ENCODE peak calls at places on chromosomes 5 and 9, in four cellular contexts. T is left ventricle myocardium inferior, X is bronchial epithelial cell, R is coronary artery. U is an unnamed sample.

GRCh38 chr9:114097613-114098020 is 1.5 kb downstream of the KIF12 start:
- DNase-seq in T (no peak), X (peak; percentile 25), R (no peak), U (no peak)

GRCh38 chr9:135971892-135972291 is 10.7 kb upstream of the UBAC1 start:
- DNase-seq in T (no peak), X (peak; percentile 71), R (no peak), U (no peak)

GRCh38 chr9:34380034-34380510 is 3.4 kb upstream of the MYORG start:
- DNase-seq in T (no peak), X (no peak), R (peak; percentile 72), U (no peak)

GRCh38 chr5:26700759-26701384 is 337.5 kb downstream of the CDH9 start:
- DNase-seq in T (no peak), X (peak; percentile 18), R (no peak), U (no peak)

GRCh38 chr9:92648447-92649406 is 21.2 kb downstream of the IPPK start:
- DNase-seq in T (no peak), X (no peak), R (peak; percentile 60), U (no peak)

GRCh38 chr5:74670377-74671038 is 14.5 kb upstream of the HEXB start:
- DNase-seq in T (no peak), X (no peak), R (no peak), U (no peak)

GRCh38 chr5:170811719-170812118 is 28.2 kb downstream of the GABRP start:
- DNase-seq in T (no peak), X (no peak), R (no peak), U (no peak)

GRCh38 chr9:21443849-21444625 is 3.8 kb downstream of the IFNA1 start:
- DNase-seq in T (no peak), X (no peak), R (no peak), U (no peak)

GRCh38 chr9:87510251-87510683 is 12.6 kb downstream of the DAPK1 start:
- DNase-seq in T (no peak), X (no peak), R (no peak), U (no peak)

GRCh38 chr5:171457208-171457981 is 37.9 kb downstream of the FGF18 start:
- DNase-seq in T (no peak), X (no peak), R (no peak), U (no peak)

GRCh38 chr5:59152701-59153245 is 569.9 kb downstream of the RAB3C start:
- DNase-seq in T (no peak), X (no peak), R (no peak), U (no peak)

GRCh38 chr5:92800360-92800759 is 780.7 kb downstream of the NR2F1-AS1 start:
- DNase-seq in T (no peak), X (no peak), R (no peak), U (no peak)

GRCh38 chr5:89849819-89850515 is 559.6 kb downstream of the CETN3 start:
- DNase-seq in T (no peak), X (no peak), R (no peak), U (no peak)

GRCh38 chr9:127717766-127718165 is 1.9 kb downstream of the TTC16 start:
- DNase-seq in T (no peak), X (no peak), R (no peak), U (no peak)

GRCh38 chr5:14365831-14366435 is 215.7 kb upstream of the OTULINL start:
- DNase-seq in T (no peak), X (peak; percentile 29), R (no peak), U (no peak)

GRCh38 chr5:181001947-181002346 is 13.3 kb downstream of the BTNL3 start:
- DNase-seq in T (no peak), X (no peak), R (no peak), U (no peak)

GRCh38 chr5:139985733-139986132 is 57.4 kb downstream of the NRG2 start:
- DNase-seq in T (peak; percentile 22), X (peak; percentile 98), R (peak; percentile 41), U (peak; percentile 82)

GRCh38 chr9:131469369-131469768 is 33.3 kb upstream of the POMT1 start:
- DNase-seq in T (no peak), X (no peak), R (peak; percentile 35), U (no peak)

GRCh38 chr9:121892706-121893105 is 200.4 kb downstream of the TTLL11 start:
- DNase-seq in T (no peak), X (no peak), R (peak; percentile 62), U (no peak)

GRCh38 chr9:8611153-8611552 is 811.6 kb upstream of the DMAC1 start:
- DNase-seq in T (no peak), X (no peak), R (no peak), U (no peak)

GRCh38 chr9:8610256-8610655 is 810.7 kb upstream of the DMAC1 start:
- DNase-seq in T (no peak), X (no peak), R (no peak), U (no peak)

GRCh38 chr9:8616419-8616818 is 816.8 kb upstream of the DMAC1 start:
- DNase-seq in T (no peak), X (no peak), R (no peak), U (no peak)

DNA sequence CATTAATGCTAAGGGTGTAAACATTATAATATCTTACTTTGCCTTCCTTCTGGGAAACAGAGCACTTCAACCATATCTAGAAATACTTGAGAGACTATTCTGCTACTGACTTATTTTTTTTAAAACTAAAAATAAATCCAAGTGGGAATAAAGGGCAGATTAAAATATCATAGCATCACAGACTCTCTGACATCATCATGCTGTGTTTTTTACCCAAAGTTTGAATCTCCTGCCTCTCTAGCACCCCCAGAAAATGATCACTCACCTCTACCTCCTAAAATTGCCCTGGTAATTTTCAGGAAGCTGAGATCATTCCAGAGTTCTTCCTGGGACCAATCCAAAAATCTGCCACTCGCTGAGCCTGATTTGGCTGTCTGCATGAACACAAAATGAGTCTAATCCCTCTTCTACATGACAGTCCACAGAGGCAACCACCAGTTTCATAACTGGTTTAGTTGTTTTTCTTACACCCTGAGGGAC is 813.8 kb upstream of the DMAC1 start:
- DNase-seq in T (no peak), X (no peak), R (no peak), U (no peak)
- TF ChIP-seq CTCF in T (no peak), X (no peak), R (no peak), U (no peak)

GRCh38 chr5:165626161-165626560 is 2120.7 kb downstream of the MAT2B start:
- DNase-seq in T (no peak), X (no peak), R (no peak), U (no peak)

GRCh38 chr5:165630211-165630866 is 2124.9 kb downstream of the MAT2B start:
- DNase-seq in T (no peak), X (peak; percentile 39), R (no peak), U (peak; percentile 16)

GRCh38 chr5:165627548-165628170 is 2122.2 kb downstream of the MAT2B start:
- DNase-seq in T (no peak), X (no peak), R (no peak), U (no peak)

DNA sequence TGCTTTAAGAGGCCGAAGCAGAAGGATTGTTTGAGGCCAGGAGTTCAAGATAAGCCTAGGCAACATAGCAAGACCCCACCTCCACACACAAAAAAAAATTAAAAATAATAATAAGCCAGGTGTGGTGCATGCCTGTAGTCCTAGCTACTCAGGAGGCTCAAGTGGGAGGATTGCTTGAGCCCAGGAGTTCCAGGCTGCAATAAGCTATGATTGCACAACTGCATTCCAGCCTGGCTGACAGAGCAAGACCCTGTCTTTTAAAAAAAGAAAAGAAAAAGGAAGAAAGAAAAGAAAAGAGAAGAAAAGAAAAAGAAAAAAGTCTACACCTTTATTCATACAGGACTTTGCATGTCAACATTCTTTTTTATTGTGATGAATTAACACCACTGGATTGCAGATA is 2125.8 kb downstream of the MAT2B start:
- DNase-seq in T (no peak), X (no peak), R (no peak), U (no peak)
- TF ChIP-seq CTCF in T (no peak), X (no peak), R (no peak), U (no peak)

GRCh38 chr5:116492016-116492623 is 82.5 kb downstream of the SEMA6A start:
- DNase-seq in T (no peak), X (peak; percentile 92), R (no peak), U (peak; percentile 53)
- TF ChIP-seq CTCF in T (no peak), X (no peak), R (no peak), U (no peak)

GRCh38 chr9:99012957-99013512 is 69.3 kb downstream of the COL15A1 start:
- DNase-seq in T (no peak), X (no peak), R (no peak), U (no peak)
- TF ChIP-seq CTCF in T (peak; percentile 77), X (no peak), R (peak; percentile 36), U (no peak)

GRCh38 chr9:137030931-137031527 is 859 bp downstream of the FUT7 start:
- DNase-seq in T (no peak), X (no peak), R (no peak), U (no peak)

GRCh38 chr9:137032893-137033292 is 1.0 kb upstream of the FUT7 start:
- DNase-seq in T (peak; percentile 69), X (no peak), R (no peak), U (no peak)

GRCh38 chr9:137030528-137030927 is 1.4 kb downstream of the FUT7 start:
- DNase-seq in T (no peak), X (no peak), R (no peak), U (no peak)

GRCh38 chr9:137030006-137030405 is 1.9 kb downstream of the FUT7 start:
- DNase-seq in T (no peak), X (no peak), R (no peak), U (no peak)

DNA sequence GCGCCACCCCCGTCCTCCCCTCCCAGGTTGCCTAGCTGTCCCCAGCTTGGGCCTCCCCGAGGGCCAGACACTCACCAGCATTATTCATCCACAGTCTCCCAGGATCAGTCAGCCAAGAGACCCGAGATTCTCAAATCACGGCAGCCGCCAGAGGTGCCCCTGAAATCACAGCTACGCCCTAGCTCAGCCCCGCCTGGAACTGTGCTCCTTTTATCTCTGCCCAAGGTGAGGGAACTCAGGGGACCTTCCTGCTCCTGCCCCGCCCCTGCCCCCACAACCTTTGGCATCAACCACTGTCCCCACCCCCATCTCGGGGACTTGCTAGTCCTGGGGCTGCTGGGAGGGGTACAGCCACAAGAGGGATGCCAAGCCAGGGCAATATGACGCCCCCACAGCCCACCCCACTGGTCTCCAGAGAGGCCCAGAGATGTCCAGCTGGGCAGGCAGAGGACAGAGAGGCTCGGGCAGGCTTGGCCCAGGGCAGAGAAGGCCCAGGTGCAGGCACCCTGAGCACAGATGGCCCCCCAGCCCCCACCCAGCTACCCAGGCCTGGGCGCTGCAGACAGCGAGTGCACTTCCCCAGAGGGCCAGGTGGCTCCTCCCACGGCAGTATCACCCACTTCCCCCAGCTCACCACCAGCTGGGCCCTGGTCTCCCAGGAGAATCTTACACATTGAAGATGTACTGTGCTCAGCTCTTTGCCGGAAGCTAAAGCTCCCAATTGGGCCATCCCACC is at the start of gene FUT7:
- DNase-seq in T (no peak), X (no peak), R (no peak), U (no peak)
- TF ChIP-seq CTCF in T (no peak), X (no peak), R (no peak), U (no peak)

DNA sequence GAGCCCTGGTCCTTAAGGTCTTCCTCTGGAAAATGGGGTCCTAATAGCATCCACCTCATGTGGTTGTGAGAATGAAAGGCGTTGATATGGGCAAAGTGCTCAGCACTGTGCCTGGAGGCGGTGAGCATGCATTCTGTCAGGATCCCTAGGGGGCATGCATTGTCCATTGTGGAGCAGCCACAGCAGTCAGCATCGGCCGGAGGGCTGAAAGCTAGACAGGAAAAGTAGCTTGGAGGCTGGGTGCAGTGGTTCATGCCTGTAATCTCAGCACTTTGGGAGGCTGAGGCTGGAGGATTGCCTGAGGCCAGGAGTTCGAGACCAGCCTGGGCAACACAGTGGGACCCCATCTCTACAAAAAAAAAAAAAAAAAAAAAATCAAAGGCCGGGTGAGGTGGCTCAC is 122.2 kb downstream of the LHX2 start:
- DNase-seq in T (no peak), X (no peak), R (no peak), U (no peak)
- TF ChIP-seq CTCF in T (peak; percentile 44), X (no peak), R (no peak), U (peak; percentile 22)

U was measured in kidney epithelial cell.